ENCODE peak calls at places on chromosomes 6 and 20, in seven cellular contexts. N, S, V, Y, J, P and K are unnamed samples.

GRCh38 chr20:36745234-36745926 is 510 bp downstream of the NDRG3 start:
- DNase-seq in N (no peak), S (peak), V (peak), Y (no peak), J (no peak), P (peak), K (peak)

GRCh38 chr6:65979120-65979519 is 272.1 kb upstream of the EYS start:
- DNase-seq in N (no peak), S (no peak), V (no peak), Y (no peak), J (no peak), P (no peak), K (no peak)

GRCh38 chr6:17511084-17511483 is 89.0 kb upstream of the FAM8A1 start:
- DNase-seq in N (no peak), S (no peak), V (no peak), Y (no peak), J (no peak), P (no peak), K (no peak)

GRCh38 chr6:88808381-88808780 is 155.0 kb downstream of the RNGTT start:
- DNase-seq in N (no peak), S (no peak), V (no peak), Y (no peak), J (no peak), P (no peak), K (no peak)

GRCh38 chr20:50415031-50415515 is 95.1 kb upstream of the PTPN1 start:
- DNase-seq in N (no peak), S (no peak), V (no peak), Y (peak), J (no peak), P (no peak), K (no peak)

GRCh38 chr20:46913329-46914044 is 18.8 kb downstream of the EYA2 start:
- DNase-seq in N (no peak), S (no peak), V (no peak), Y (no peak), J (no peak), P (no peak), K (no peak)

GRCh38 chr6:1190361-1190760 is 121.5 kb upstream of the FOXQ1 start:
- DNase-seq in N (peak), S (no peak), V (no peak), Y (no peak), J (no peak), P (peak), K (no peak)

GRCh38 chr6:16404456-16404855 is 166.1 kb downstream of the GMPR start:
- DNase-seq in N (no peak), S (no peak), V (no peak), Y (no peak), J (no peak), P (no peak), K (no peak)

GRCh38 chr6:119148102-119148824 is 69.8 kb upstream of the FAM184A start:
- DNase-seq in N (peak), S (peak), V (peak), Y (peak), J (no peak), P (peak), K (peak)

GRCh38 chr6:139508576-139508975 is 134.1 kb upstream of the CITED2 start:
- DNase-seq in N (no peak), S (no peak), V (no peak), Y (no peak), J (no peak), P (no peak), K (no peak)

GRCh38 chr6:113669641-113670040 is 187.5 kb upstream of the MARCKS start:
- DNase-seq in N (no peak), S (no peak), V (no peak), Y (no peak), J (no peak), P (no peak), K (no peak)

GRCh38 chr6:41072836-41073202 is at the start of gene NFYA:
- DNase-seq in N (peak), S (peak), V (no peak), Y (no peak), J (no peak), P (no peak), K (no peak)

GRCh38 chr6:31270788-31271640 is 878 bp downstream of the HLA-C start:
- DNase-seq in N (peak), S (peak), V (peak), Y (no peak), J (no peak), P (peak), K (peak)

GRCh38 chr6:139439278-139439813 is 64.9 kb upstream of the CITED2 start:
- DNase-seq in N (peak), S (no peak), V (no peak), Y (no peak), J (no peak), P (no peak), K (no peak)

GRCh38 chr6:117270121-117270959 is 5.0 kb downstream of the VGLL2 start:
- DNase-seq in N (no peak), S (peak), V (no peak), Y (no peak), J (no peak), P (peak), K (no peak)

GRCh38 chr6:44117397-44118128 is 9.7 kb downstream of the MRPL14 start:
- DNase-seq in N (no peak), S (no peak), V (no peak), Y (no peak), J (no peak), P (no peak), K (peak)

GRCh38 chr20:54475334-54476287 is at the start of gene DOK5:
- DNase-seq in N (peak), S (peak), V (no peak), Y (no peak), J (no peak), P (peak), K (no peak)

GRCh38 chr6:148693882-148694484 is 52.8 kb upstream of the UST start:
- DNase-seq in N (no peak), S (no peak), V (peak), Y (no peak), J (no peak), P (no peak), K (no peak)

GRCh38 chr20:44410583-44411019 is 55.1 kb downstream of the HNF4A start:
- DNase-seq in N (no peak), S (no peak), V (no peak), Y (no peak), J (no peak), P (no peak), K (no peak)

GRCh38 chr6:162706236-162706635 is 21.3 kb downstream of the PRKN start:
- DNase-seq in N (no peak), S (no peak), V (no peak), Y (no peak), J (no peak), P (no peak), K (no peak)

GRCh38 chr20:46007671-46008070 is 1.0 kb upstream of the MMP9 start:
- DNase-seq in N (no peak), S (no peak), V (no peak), Y (no peak), J (no peak), P (no peak), K (no peak)

GRCh38 chr6:45724511-45724910 is 291.1 kb downstream of the CLIC5 start:
- DNase-seq in N (peak), S (no peak), V (no peak), Y (peak), J (no peak), P (no peak), K (no peak)

GRCh38 chr6:56349196-56349595 is 101.8 kb upstream of the COL21A1 start:
- DNase-seq in N (peak), S (no peak), V (no peak), Y (no peak), J (no peak), P (no peak), K (peak)
- H3K4me2 ChIP-seq in N (no peak), S (no peak), V (no peak), Y (no peak), J (no peak), P (no peak), K (peak)

DNA sequence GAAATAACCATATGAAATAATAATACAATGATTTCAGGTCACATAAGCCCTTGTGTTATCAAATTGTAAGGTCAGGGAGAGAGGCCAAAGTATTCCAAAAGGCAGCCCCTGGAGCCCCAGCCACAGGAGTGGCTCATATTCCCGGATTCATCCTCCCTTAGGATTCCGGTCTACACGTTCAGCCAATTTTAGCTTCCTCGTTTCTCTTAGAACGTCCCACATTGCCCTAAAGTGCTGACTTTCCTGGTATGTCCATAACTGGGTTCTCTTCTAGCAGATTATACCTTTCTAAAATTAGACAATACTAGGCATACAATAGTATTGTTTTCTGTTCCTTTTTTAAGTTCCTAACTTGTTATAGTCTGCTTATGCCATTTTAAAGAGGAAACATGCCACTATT is 192.7 kb upstream of the NOX3 start:
- DNase-seq in N (no peak), S (no peak), V (no peak), Y (no peak), J (no peak), P (no peak), K (no peak)
- H3K4me2 ChIP-seq in N (no peak), S (no peak), V (no peak), Y (no peak), J (no peak), P (no peak), K (no peak)

GRCh38 chr20:17202668-17203067 is 24.2 kb upstream of the PCSK2 start:
- DNase-seq in N (no peak), S (peak), V (no peak), Y (no peak), J (no peak), P (peak), K (no peak)
- H3K4me2 ChIP-seq in N (no peak), S (peak), V (no peak), Y (no peak), J (no peak), P (no peak), K (no peak)

DNA sequence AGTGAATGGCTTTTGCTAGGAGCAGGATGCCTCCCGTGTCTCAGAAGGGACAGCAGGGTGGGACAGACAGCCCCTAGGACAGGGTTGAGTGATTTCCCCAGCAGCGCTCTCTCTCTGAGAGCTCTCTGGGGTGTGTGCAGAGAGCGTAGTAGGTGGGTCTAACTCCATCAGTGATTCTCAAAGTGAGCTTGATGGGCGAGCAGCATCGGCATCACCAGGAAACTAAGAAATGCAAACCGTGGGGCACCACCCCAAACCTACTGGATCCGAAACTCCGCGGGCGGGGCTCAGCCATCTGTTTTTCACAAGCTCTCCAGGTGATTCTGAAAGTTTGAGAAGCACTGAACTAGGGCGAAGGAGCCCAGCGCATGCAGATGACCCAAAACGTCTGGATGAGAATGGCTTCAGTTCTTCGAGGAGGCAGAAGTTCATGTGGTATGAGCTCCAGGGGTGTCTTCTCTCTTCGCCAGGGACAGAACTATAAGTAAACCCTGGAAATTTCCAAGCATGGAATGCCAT is 119.6 kb upstream of the RNF24 start:
- DNase-seq in N (no peak), S (no peak), V (no peak), Y (no peak), J (no peak), P (no peak), K (peak)
- H3K4me2 ChIP-seq in N (no peak), S (no peak), V (no peak), Y (peak), J (no peak), P (no peak), K (peak)

DNA sequence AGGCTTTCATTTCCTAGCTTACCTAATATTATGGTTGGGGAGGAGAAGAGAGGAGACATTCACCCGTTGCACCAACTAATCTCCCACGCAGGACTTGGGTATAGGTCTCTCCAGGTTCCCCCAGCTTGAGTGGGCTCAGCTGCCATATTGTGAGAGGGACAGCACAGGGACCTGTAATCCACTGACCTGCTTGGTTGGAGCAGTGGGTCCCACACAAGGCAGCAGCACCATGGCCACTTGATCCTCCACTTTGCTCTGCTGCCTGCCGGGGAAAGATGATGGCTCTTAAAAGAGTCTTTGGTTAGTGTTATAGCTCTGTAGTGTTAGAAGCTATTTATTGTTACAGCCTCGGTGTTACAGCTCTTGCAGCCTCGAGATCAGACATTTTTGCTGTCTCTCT is 22.5 kb upstream of the ECHDC1 start:
- DNase-seq in N (no peak), S (no peak), V (no peak), Y (no peak), J (no peak), P (no peak), K (no peak)
- H3K4me2 ChIP-seq in N (peak), S (no peak), V (no peak), Y (peak), J (no peak), P (no peak), K (no peak)